ENCODE peak calls at places on chromosomes 11 and 22, in eight cellular contexts. Q is RPMI7951; Z is OCI-M1; K is cardiac fibroblast; S is NK-92 treated with Interleukin-12 subunit alpha and Interleukin-12 subunit beta, amount 100 ng/mL, for 24 hours; J is activated CD4-positive, CD25-positive, alpha-beta regulatory T cell; W is pancreas; R is mucosa of descending colon. O is an unnamed sample.

GRCh38 chr11:64571410-64572091 is 19.5 kb upstream of the SLC22A12 start:
- DNase-seq in Q (no peak), Z (no peak), K (peak; percentile 14), S (no peak), J (no peak), W (no peak), R (peak; percentile 57), O (no peak)

GRCh38 chr22:40310081-40310770 is 36.1 kb upstream of the ADSL start:
- DNase-seq in Q (peak; percentile 83), Z (no peak), K (peak; percentile 62), S (no peak), J (no peak), W (no peak), R (no peak), O (no peak)

GRCh38 chr22:38843716-38844660 is at the start of gene NPTXR:
- DNase-seq in Q (peak; percentile 28), Z (peak; percentile 42), K (peak; percentile 45), S (no peak), J (peak; percentile 19), W (peak; percentile 70), R (peak; percentile 38), O (peak; percentile 20)

GRCh38 chr11:10305964-10306918 is 1.4 kb downstream of the ADM start:
- DNase-seq in Q (no peak), Z (no peak), K (peak; percentile 42), S (no peak), J (no peak), W (no peak), R (no peak), O (peak; percentile 26)

GRCh38 chr11:104918113-104918824 is 20.0 kb upstream of the CASP12 start:
- DNase-seq in Q (peak; percentile 7), Z (peak; percentile 18), K (peak; percentile 84), S (no peak), J (no peak), W (no peak), R (peak; percentile 16), O (no peak)

GRCh38 chr11:14443642-14444041 is 56.0 kb downstream of the COPB1 start:
- DNase-seq in Q (peak; percentile 83), Z (peak; percentile 14), K (peak; percentile 37), S (no peak), J (no peak), W (peak; percentile 51), R (peak; percentile 59), O (no peak)

GRCh38 chr11:128522943-128523518 is 64.3 kb downstream of the ETS1 start:
- DNase-seq in Q (no peak), Z (no peak), K (no peak), S (no peak), J (no peak), W (no peak), R (no peak), O (peak; percentile 69)

GRCh38 chr11:35641206-35641885 is 21.2 kb upstream of the TRIM44 start:
- DNase-seq in Q (no peak), Z (no peak), K (peak; percentile 44), S (no peak), J (no peak), W (no peak), R (no peak), O (no peak)

GRCh38 chr11:131311746-131312145 is 58.7 kb upstream of the NTM start:
- DNase-seq in Q (no peak), Z (no peak), K (no peak), S (no peak), J (no peak), W (no peak), R (no peak), O (no peak)